ENCODE peak calls at places on chromosomes 5 and 9, in six cellular contexts. B is stimulated activated CD4-positive, alpha-beta T cell treated with anti-CD3 and anti-CD28 coated beads, TNF-alpha, amount 100 ng/mL, for 4 hours; I is midbrain; P is amygdala; E is M059J; J is HuH-7. X is an unnamed sample.

GRCh38 chr9:129208191-129209091 is 30.4 kb upstream of the IER5L start:
- DNase-seq in I (no peak), B (peak), J (no peak), P (no peak), E (no peak), X (no peak)

GRCh38 chr5:97455996-97456395 is 272.9 kb upstream of the RIOK2 start:
- DNase-seq in I (no peak), B (no peak), E (no peak), J (no peak), P (no peak), X (no peak)

GRCh38 chr9:134031783-134032182 is 6.5 kb downstream of the BRD3OS start:
- DNase-seq in E (no peak), I (no peak), B (no peak), J (no peak), P (no peak), X (no peak)

GRCh38 chr9:37639874-37640273 is 10.9 kb upstream of the FRMPD1 start:
- DNase-seq in I (no peak), E (no peak), B (no peak), J (no peak), P (no peak), X (no peak)

GRCh38 chr5:174552428-174552827 is 172.0 kb upstream of the MSX2 start:
- DNase-seq in P (no peak), E (no peak), J (peak), I (no peak), B (no peak), X (no peak)

GRCh38 chr9:33923998-33924701 is 107.2 kb downstream of the UBE2R2 start:
- DNase-seq in J (no peak), I (no peak), E (no peak), B (no peak), P (no peak), X (peak)

GRCh38 chr5:161545701-161546462 is 643 bp downstream of the GABRB2 start:
- DNase-seq in I (no peak), B (no peak), E (no peak), J (no peak), P (no peak), X (no peak)

GRCh38 chr9:37102476-37102875 is 17.9 kb upstream of the ZCCHC7 start:
- DNase-seq in B (no peak), I (no peak), J (no peak), P (no peak), E (no peak), X (no peak)

GRCh38 chr5:40594811-40595210 is 84.9 kb upstream of the PTGER4 start:
- DNase-seq in J (no peak), E (peak), P (no peak), I (no peak), B (no peak), X (no peak)

GRCh38 chr5:61177070-61177469 is 14.8 kb upstream of the SMIM15 start:
- DNase-seq in E (no peak), B (no peak), I (no peak), P (no peak), J (no peak), X (no peak)

GRCh38 chr9:126510564-126510963 is 103.2 kb upstream of the LMX1B start:
- DNase-seq in J (no peak), E (no peak), B (no peak), P (no peak), I (no peak), X (no peak)

GRCh38 chr5:4018968-4019766 is 423.5 kb downstream of the IRX1 start:
- DNase-seq in I (no peak), E (no peak), B (no peak), P (no peak), J (no peak), X (no peak)

GRCh38 chr9:98450486-98450885 is 195.0 kb upstream of the TBC1D2 start:
- DNase-seq in J (no peak), I (no peak), E (peak), B (no peak), P (no peak), X (no peak)

GRCh38 chr9:95130484-95130883 is 187.0 kb downstream of the FANCC start:
- DNase-seq in E (no peak), B (no peak), P (no peak), I (no peak), J (no peak), X (no peak)

GRCh38 chr9:5499157-5499556 is 11.2 kb upstream of the PDCD1LG2 start:
- DNase-seq in J (no peak), I (no peak), B (no peak), E (no peak), P (no peak), X (no peak)

GRCh38 chr9:132156256-132156655 is 5.6 kb upstream of the NTNG2 start:
- DNase-seq in E (no peak), B (no peak), I (no peak), J (no peak), P (no peak), X (no peak)

GRCh38 chr5:175235251-175235963 is 208.6 kb downstream of the DRD1 start:
- DNase-seq in E (peak), P (no peak), B (no peak), I (no peak), J (no peak), X (no peak)

GRCh38 chr9:131707677-131708612 is 31.9 kb downstream of the RAPGEF1 start:
- DNase-seq in J (no peak), E (peak), B (no peak), I (no peak), P (no peak), X (peak)

GRCh38 chr5:132229236-132229635 is 1.6 kb upstream of the P4HA2 start:
- DNase-seq in E (no peak), P (no peak), J (no peak), I (no peak), B (no peak), X (no peak)

GRCh38 chr5:79936644-79937216 is 54.3 kb downstream of the MTX3 start:
- DNase-seq in E (no peak), B (no peak), J (no peak), P (no peak), I (no peak), X (no peak)

GRCh38 chr9:115118471-115119156 is 657 bp upstream of the TNC start:
- DNase-seq in B (no peak), P (peak), I (peak), J (no peak), E (peak), X (peak)

GRCh38 chr5:39501403-39501802 is 76.6 kb upstream of the DAB2 start:
- DNase-seq in E (peak), B (no peak), P (no peak), I (no peak), J (no peak), X (no peak)

GRCh38 chr5:114152656-114153360 is 209.1 kb upstream of the KCNN2 start:
- DNase-seq in J (no peak), P (no peak), B (no peak), E (peak), I (no peak), X (no peak)

GRCh38 chr5:171387970-171388815 is 544 bp downstream of the NPM1 start:
- DNase-seq in P (peak), B (peak), E (peak), J (peak), I (peak), X (peak)

GRCh38 chr5:77483662-77484061 is 8.5 kb downstream of the WDR41 start:
- DNase-seq in P (no peak), J (no peak), I (no peak), E (no peak), B (no peak), X (no peak)

GRCh38 chr9:121318631-121319393 is 50.9 kb downstream of the GSN start:
- DNase-seq in B (no peak), I (no peak), P (no peak), J (no peak), E (no peak), X (no peak)

GRCh38 chr5:160286947-160287346 is 25.4 kb downstream of the CCNJL start:
- DNase-seq in P (no peak), B (no peak), E (no peak), J (no peak), I (no peak), X (no peak)

GRCh38 chr5:14983666-14984441 is 112.3 kb upstream of the ANKH start:
- DNase-seq in P (no peak), B (no peak), J (no peak), E (no peak), I (no peak), X (no peak)

GRCh38 chr5:17216974-17217325 is 481 bp upstream of the BASP1 start:
- DNase-seq in P (peak), I (peak), J (no peak), E (peak), B (no peak), X (no peak)

GRCh38 chr9:19232830-19233194 is 2.3 kb downstream of the DENND4C start:
- DNase-seq in E (peak), I (no peak), P (no peak), B (no peak), J (no peak), X (no peak)

GRCh38 chr5:126624534-126624933 is 23.8 kb downstream of the PHAX start:
- DNase-seq in E (peak), P (no peak), J (no peak), B (no peak), I (no peak), X (no peak)

GRCh38 chr9:96655198-96655851 is at the start of gene PRXL2C:
- DNase-seq in I (peak), P (peak), B (peak), J (peak), E (peak), X (peak)

GRCh38 chr5:142384014-142384413 is 59.2 kb upstream of the SPRY4 start:
- DNase-seq in E (no peak), I (no peak), B (no peak), P (no peak), J (no peak), X (no peak)

GRCh38 chr5:34660444-34660843 is 4.3 kb downstream of the RAI14 start:
- DNase-seq in P (no peak), E (peak), B (no peak), J (no peak), I (no peak), X (no peak)

GRCh38 chr9:127698985-127699670 is 7.7 kb upstream of the CFAP157 start:
- DNase-seq in I (peak), J (peak), P (peak), B (peak), E (no peak), X (peak)

GRCh38 chr5:91030521-91031395 is 352.4 kb downstream of the ARRDC3 start:
- DNase-seq in I (no peak), E (no peak), J (no peak), B (no peak), P (no peak), X (no peak)

X was measured in stomach.